ENCODE peak calls at places on chromosomes 12 and 14, in six cellular contexts. One of them, this sample, is unnamed.

GRCh38 chr14:92986254-92987147 is 63.6 kb downstream of the CHGA start:
- DNase-seq in right lobe of liver: peak
- DNase-seq in lower leg skin: no peak
- DNase-seq in A549: peak
- DNase-seq in sigmoid colon: peak
- DNase-seq in IMR-90: peak
- DNase-seq in this sample: peak

GRCh38 chr12:107415066-107415465 is 270.5 kb upstream of the PWP1 start:
- DNase-seq in IMR-90: peak
- DNase-seq in sigmoid colon: no peak
- DNase-seq in right lobe of liver: no peak
- DNase-seq in A549: peak
- DNase-seq in lower leg skin: no peak
- DNase-seq in this sample: peak

GRCh38 chr12:59578239-59578638 is 17.6 kb upstream of the SLC16A7 start:
- DNase-seq in lower leg skin: no peak
- DNase-seq in sigmoid colon: no peak
- DNase-seq in IMR-90: no peak
- DNase-seq in right lobe of liver: no peak
- DNase-seq in A549: no peak
- DNase-seq in this sample: no peak

GRCh38 chr14:91387135-91387849 is 30.3 kb downstream of the CCDC88C start:
- DNase-seq in sigmoid colon: no peak
- DNase-seq in lower leg skin: no peak
- DNase-seq in right lobe of liver: no peak
- DNase-seq in IMR-90: peak
- DNase-seq in A549: no peak
- DNase-seq in this sample: no peak

GRCh38 chr12:24177889-24178288 is 228.4 kb upstream of the SOX5 start:
- DNase-seq in A549: no peak
- DNase-seq in lower leg skin: no peak
- DNase-seq in right lobe of liver: no peak
- DNase-seq in sigmoid colon: no peak
- DNase-seq in IMR-90: no peak
- DNase-seq in this sample: no peak

GRCh38 chr12:80539029-80539428 is 95.0 kb downstream of the PTPRQ start:
- DNase-seq in lower leg skin: no peak
- DNase-seq in right lobe of liver: no peak
- DNase-seq in IMR-90: no peak
- DNase-seq in A549: no peak
- DNase-seq in sigmoid colon: no peak
- DNase-seq in this sample: no peak

GRCh38 chr12:52233462-52234141 is 559 bp downstream of the KRT7 start:
- DNase-seq in IMR-90: no peak
- DNase-seq in A549: peak
- DNase-seq in lower leg skin: no peak
- DNase-seq in right lobe of liver: no peak
- DNase-seq in sigmoid colon: peak
- DNase-seq in this sample: no peak

GRCh38 chr12:106885546-106886249 is 70.0 kb upstream of the TMEM263 start:
- DNase-seq in A549: no peak
- DNase-seq in sigmoid colon: no peak
- DNase-seq in right lobe of liver: no peak
- DNase-seq in lower leg skin: no peak
- DNase-seq in IMR-90: no peak
- DNase-seq in this sample: no peak

GRCh38 chr12:92365836-92366235 is 220.2 kb upstream of the BTG1 start:
- DNase-seq in lower leg skin: no peak
- DNase-seq in sigmoid colon: no peak
- DNase-seq in IMR-90: no peak
- DNase-seq in right lobe of liver: no peak
- DNase-seq in A549: no peak
- DNase-seq in this sample: no peak

GRCh38 chr14:41506552-41506951 is 100.1 kb upstream of the LRFN5 start:
- DNase-seq in right lobe of liver: no peak
- DNase-seq in A549: no peak
- DNase-seq in IMR-90: no peak
- DNase-seq in sigmoid colon: no peak
- DNase-seq in lower leg skin: no peak
- DNase-seq in this sample: no peak

GRCh38 chr14:77141592-77142288 is at the start of gene ZDHHC22:
- DNase-seq in lower leg skin: no peak
- DNase-seq in sigmoid colon: no peak
- DNase-seq in right lobe of liver: no peak
- DNase-seq in IMR-90: no peak
- DNase-seq in A549: peak
- DNase-seq in this sample: no peak

GRCh38 chr14:68808696-68809095 is 15.8 kb upstream of the ZFP36L1 start:
- DNase-seq in lower leg skin: no peak
- DNase-seq in IMR-90: no peak
- DNase-seq in right lobe of liver: no peak
- DNase-seq in sigmoid colon: peak
- DNase-seq in A549: no peak
- DNase-seq in this sample: no peak

GRCh38 chr14:62957562-62957961 is 87.7 kb downstream of the KCNH5 start:
- DNase-seq in lower leg skin: no peak
- DNase-seq in A549: no peak
- DNase-seq in right lobe of liver: no peak
- DNase-seq in IMR-90: peak
- DNase-seq in sigmoid colon: no peak
- DNase-seq in this sample: peak

GRCh38 chr14:100679170-100679569 is 47.5 kb upstream of the DLK1 start:
- DNase-seq in sigmoid colon: no peak
- DNase-seq in A549: no peak
- DNase-seq in lower leg skin: no peak
- DNase-seq in right lobe of liver: no peak
- DNase-seq in IMR-90: no peak
- DNase-seq in this sample: no peak

GRCh38 chr12:132152411-132152821 is 8.2 kb downstream of the NOC4L start:
- DNase-seq in IMR-90: no peak
- DNase-seq in right lobe of liver: peak
- DNase-seq in A549: no peak
- DNase-seq in lower leg skin: no peak
- DNase-seq in sigmoid colon: no peak
- DNase-seq in this sample: no peak

GRCh38 chr12:75579552-75579951 is 68.1 kb upstream of the KRR1 start:
- DNase-seq in right lobe of liver: no peak
- DNase-seq in A549: no peak
- DNase-seq in lower leg skin: no peak
- DNase-seq in IMR-90: no peak
- DNase-seq in sigmoid colon: no peak
- DNase-seq in this sample: no peak

GRCh38 chr14:37051153-37051552 is 121.3 kb downstream of the SLC25A21 start:
- DNase-seq in IMR-90: no peak
- DNase-seq in right lobe of liver: no peak
- DNase-seq in lower leg skin: no peak
- DNase-seq in sigmoid colon: no peak
- DNase-seq in A549: no peak
- DNase-seq in this sample: no peak

GRCh38 chr12:11769723-11770514 is 120.4 kb downstream of the ETV6 start:
- DNase-seq in IMR-90: no peak
- DNase-seq in lower leg skin: no peak
- DNase-seq in right lobe of liver: no peak
- DNase-seq in sigmoid colon: no peak
- DNase-seq in A549: no peak
- DNase-seq in this sample: no peak

GRCh38 chr14:49586673-49587460 is 687 bp upstream of the RPS29 start:
- DNase-seq in right lobe of liver: no peak
- DNase-seq in sigmoid colon: no peak
- DNase-seq in lower leg skin: no peak
- DNase-seq in A549: peak
- DNase-seq in IMR-90: peak
- DNase-seq in this sample: no peak

GRCh38 chr12:6461401-6462233 is 8.9 kb downstream of the VAMP1 start:
- DNase-seq in lower leg skin: peak
- DNase-seq in IMR-90: peak
- DNase-seq in A549: no peak
- DNase-seq in sigmoid colon: peak
- DNase-seq in right lobe of liver: peak
- DNase-seq in this sample: no peak

GRCh38 chr12:9127484-9127883 is 11.8 kb upstream of the A2M start:
- DNase-seq in A549: no peak
- DNase-seq in sigmoid colon: no peak
- DNase-seq in IMR-90: no peak
- DNase-seq in lower leg skin: no peak
- DNase-seq in right lobe of liver: peak
- DNase-seq in this sample: no peak

GRCh38 chr14:95200404-95200803 is 43.1 kb upstream of the DICER1 start:
- DNase-seq in lower leg skin: no peak
- DNase-seq in right lobe of liver: no peak
- DNase-seq in sigmoid colon: no peak
- DNase-seq in A549: no peak
- DNase-seq in IMR-90: no peak
- DNase-seq in this sample: no peak

GRCh38 chr14:54348001-54348611 is 48.7 kb upstream of the CDKN3 start:
- DNase-seq in lower leg skin: no peak
- DNase-seq in sigmoid colon: no peak
- DNase-seq in A549: peak
- DNase-seq in right lobe of liver: no peak
- DNase-seq in IMR-90: peak
- DNase-seq in this sample: no peak

GRCh38 chr12:27969011-27969900 is 3.3 kb downstream of the PTHLH start:
- DNase-seq in lower leg skin: no peak
- DNase-seq in A549: peak
- DNase-seq in IMR-90: peak
- DNase-seq in right lobe of liver: no peak
- DNase-seq in sigmoid colon: peak
- DNase-seq in this sample: no peak

GRCh38 chr12:52214421-52214802 is 18.6 kb upstream of the KRT7 start:
- DNase-seq in lower leg skin: no peak
- DNase-seq in IMR-90: no peak
- DNase-seq in A549: no peak
- DNase-seq in right lobe of liver: peak
- DNase-seq in sigmoid colon: peak
- DNase-seq in this sample: no peak

GRCh38 chr14:48454887-48455286 is 779.5 kb upstream of the MDGA2 start:
- DNase-seq in right lobe of liver: no peak
- DNase-seq in lower leg skin: no peak
- DNase-seq in sigmoid colon: no peak
- DNase-seq in A549: no peak
- DNase-seq in IMR-90: no peak
- DNase-seq in this sample: no peak

GRCh38 chr14:52060080-52060479 is 8.8 kb downstream of the NID2 start:
- DNase-seq in sigmoid colon: no peak
- DNase-seq in right lobe of liver: no peak
- DNase-seq in A549: no peak
- DNase-seq in IMR-90: no peak
- DNase-seq in lower leg skin: no peak
- DNase-seq in this sample: no peak

GRCh38 chr14:75306917-75307699 is 28.5 kb downstream of the FOS start:
- DNase-seq in IMR-90: peak
- DNase-seq in sigmoid colon: no peak
- DNase-seq in lower leg skin: no peak
- DNase-seq in A549: peak
- DNase-seq in right lobe of liver: no peak
- DNase-seq in this sample: no peak

GRCh38 chr12:53695148-53696138 is 19.6 kb upstream of the ATP5MC2 start:
- DNase-seq in A549: peak
- DNase-seq in IMR-90: peak
- DNase-seq in lower leg skin: no peak
- DNase-seq in right lobe of liver: peak
- DNase-seq in sigmoid colon: no peak
- DNase-seq in this sample: peak

GRCh38 chr14:69643430-69644200 is 32.2 kb downstream of the SUSD6 start:
- DNase-seq in A549: peak
- DNase-seq in IMR-90: peak
- DNase-seq in sigmoid colon: peak
- DNase-seq in right lobe of liver: peak
- DNase-seq in lower leg skin: peak
- DNase-seq in this sample: peak

GRCh38 chr12:19034937-19035336 is 94.6 kb upstream of the PLEKHA5 start:
- DNase-seq in lower leg skin: no peak
- DNase-seq in A549: no peak
- DNase-seq in right lobe of liver: no peak
- DNase-seq in sigmoid colon: no peak
- DNase-seq in IMR-90: no peak
- DNase-seq in this sample: no peak

GRCh38 chr12:14777271-14777670 is 26.0 kb downstream of the WBP11 start:
- DNase-seq in A549: no peak
- DNase-seq in IMR-90: no peak
- DNase-seq in right lobe of liver: no peak
- DNase-seq in sigmoid colon: no peak
- DNase-seq in lower leg skin: no peak
- DNase-seq in this sample: no peak
- TF ChIP-seq POLR2A in A549: no peak
- TF ChIP-seq POLR2A in IMR-90: no peak
- TF ChIP-seq POLR2A in right lobe of liver: no peak
- TF ChIP-seq POLR2A in sigmoid colon: no peak
- TF ChIP-seq POLR2A in lower leg skin: no peak
- TF ChIP-seq POLR2A in this sample: no peak

GRCh38 chr12:104462325-104462724 is 5.6 kb downstream of the CHST11 start:
- DNase-seq in A549: no peak
- DNase-seq in lower leg skin: no peak
- DNase-seq in right lobe of liver: no peak
- DNase-seq in sigmoid colon: no peak
- DNase-seq in IMR-90: no peak
- DNase-seq in this sample: no peak

GRCh38 chr12:104463371-104463770 is 6.6 kb downstream of the CHST11 start:
- DNase-seq in IMR-90: no peak
- DNase-seq in right lobe of liver: no peak
- DNase-seq in sigmoid colon: no peak
- DNase-seq in A549: no peak
- DNase-seq in lower leg skin: no peak
- DNase-seq in this sample: no peak

GRCh38 chr12:104460973-104461693 is 4.4 kb downstream of the CHST11 start:
- DNase-seq in lower leg skin: no peak
- DNase-seq in A549: no peak
- DNase-seq in right lobe of liver: no peak
- DNase-seq in IMR-90: no peak
- DNase-seq in sigmoid colon: no peak
- DNase-seq in this sample: no peak

GRCh38 chr12:104464899-104465298 is 8.2 kb downstream of the CHST11 start:
- DNase-seq in right lobe of liver: no peak
- DNase-seq in sigmoid colon: no peak
- DNase-seq in IMR-90: no peak
- DNase-seq in A549: no peak
- DNase-seq in lower leg skin: no peak
- DNase-seq in this sample: no peak

GRCh38 chr12:104462931-104463339 is 6.2 kb downstream of the CHST11 start:
- DNase-seq in sigmoid colon: no peak
- DNase-seq in right lobe of liver: no peak
- DNase-seq in lower leg skin: no peak
- DNase-seq in IMR-90: no peak
- DNase-seq in A549: no peak
- DNase-seq in this sample: no peak
- TF ChIP-seq POLR2A in sigmoid colon: no peak
- TF ChIP-seq POLR2A in right lobe of liver: no peak
- TF ChIP-seq POLR2A in lower leg skin: no peak
- TF ChIP-seq POLR2A in IMR-90: no peak
- TF ChIP-seq POLR2A in A549: no peak
- TF ChIP-seq POLR2A in this sample: no peak

GRCh38 chr12:129844662-129845061 is 59.2 kb downstream of the TMEM132D start:
- DNase-seq in right lobe of liver: no peak
- DNase-seq in sigmoid colon: no peak
- DNase-seq in lower leg skin: no peak
- DNase-seq in IMR-90: no peak
- DNase-seq in A549: no peak
- DNase-seq in this sample: no peak
- TF ChIP-seq POLR2A in right lobe of liver: no peak
- TF ChIP-seq POLR2A in sigmoid colon: no peak
- TF ChIP-seq POLR2A in lower leg skin: no peak
- TF ChIP-seq POLR2A in IMR-90: no peak
- TF ChIP-seq POLR2A in A549: no peak
- TF ChIP-seq POLR2A in this sample: no peak

GRCh38 chr12:116368196-116369194 is 91.0 kb upstream of the MED13L start:
- DNase-seq in sigmoid colon: no peak
- DNase-seq in right lobe of liver: peak
- DNase-seq in IMR-90: no peak
- DNase-seq in lower leg skin: no peak
- DNase-seq in A549: peak
- DNase-seq in this sample: no peak
- TF ChIP-seq POLR2A in sigmoid colon: no peak
- TF ChIP-seq POLR2A in right lobe of liver: no peak
- TF ChIP-seq POLR2A in IMR-90: no peak
- TF ChIP-seq POLR2A in lower leg skin: no peak
- TF ChIP-seq POLR2A in A549: no peak
- TF ChIP-seq POLR2A in this sample: no peak

This sample was measured in H54.